ENCODE peak calls at places on chromosomes 12 and 14, in ten cellular contexts. V is thoracic aorta, C is testis, G is cardiac muscle cell, J is pancreas, B is Caco-2, T is left ventricle myocardium inferior, N is esophagus muscularis mucosa, Q is AG09309, X is fibroblast of lung. I is an unnamed sample.

GRCh38 chr12:66695130-66695529 is 16.3 kb upstream of the GRIP1 start:
- DNase-seq in V (no peak), C (no peak), G (no peak), J (peak; percentile 62), B (no peak), T (no peak), N (no peak), Q (no peak), X (no peak), I (no peak)

GRCh38 chr12:113422030-113422900 is at the start of gene SDSL:
- DNase-seq in V (peak; percentile 25), C (peak; percentile 81), G (peak; percentile 60), J (peak; percentile 83), B (peak; percentile 66), T (peak; percentile 42), N (peak; percentile 95), Q (peak; percentile 57), X (peak; percentile 88), I (peak; percentile 60)

GRCh38 chr12:20367731-20368652 is at the start of gene PDE3A:
- DNase-seq in V (no peak), C (peak; percentile 70), G (peak; percentile 78), J (peak; percentile 41), B (peak; percentile 59), T (peak; percentile 74), N (no peak), Q (peak; percentile 44), X (peak; percentile 84), I (peak; percentile 55)

GRCh38 chr12:75308279-75308678 is 21.8 kb downstream of the CAPS2 start:
- DNase-seq in V (no peak), C (no peak), G (no peak), J (no peak), B (no peak), T (no peak), N (no peak), Q (no peak), X (no peak), I (no peak)

GRCh38 chr12:57531836-57532235 is 9.2 kb downstream of the MBD6 start:
- DNase-seq in V (no peak), C (no peak), G (no peak), J (no peak), B (no peak), T (no peak), N (no peak), Q (no peak), X (no peak), I (no peak)

GRCh38 chr14:69288001-69288771 is 28.2 kb downstream of the GALNT16 start:
- DNase-seq in V (no peak), C (peak; percentile 48), G (peak; percentile 35), J (peak; percentile 25), B (no peak), T (peak; percentile 37), N (no peak), Q (peak; percentile 72), X (peak; percentile 49), I (peak; percentile 59)

GRCh38 chr12:3551386-3551785 is 60.4 kb downstream of the PRMT8 start:
- DNase-seq in V (no peak), C (peak; percentile 76), G (no peak), J (no peak), B (no peak), T (peak; percentile 72), N (peak; percentile 91), Q (no peak), X (peak; percentile 16), I (peak; percentile 43)

GRCh38 chr12:4383304-4383865 is 3.9 kb upstream of the FGF23 start:
- DNase-seq in V (no peak), C (no peak), G (peak; percentile 71), J (no peak), B (peak; percentile 56), T (no peak), N (peak; percentile 88), Q (no peak), X (no peak), I (no peak)

GRCh38 chr14:25049559-25050493 is at the start of gene STXBP6:
- DNase-seq in V (no peak), C (peak; percentile 80), G (peak; percentile 85), J (peak; percentile 84), B (peak; percentile 74), T (peak; percentile 84), N (no peak), Q (no peak), X (peak; percentile 61), I (peak; percentile 76)

GRCh38 chr12:58455146-58455545 is 465.2 kb downstream of the LRIG3 start:
- DNase-seq in V (no peak), C (no peak), G (no peak), J (no peak), B (no peak), T (no peak), N (no peak), Q (no peak), X (no peak), I (no peak)

GRCh38 chr14:70707138-70708038 is 65.7 kb downstream of the TTC9 start:
- DNase-seq in V (no peak), C (peak; percentile 64), G (no peak), J (peak; percentile 62), B (no peak), T (no peak), N (no peak), Q (peak; percentile 23), X (no peak), I (no peak)

GRCh38 chr14:37198907-37199306 is 1.2 kb downstream of the MIPOL1 start:
- DNase-seq in V (no peak), C (no peak), G (no peak), J (no peak), B (no peak), T (no peak), N (no peak), Q (no peak), X (no peak), I (no peak)
- H3K4me3 ChIP-seq in V (peak overlapping the region; percentile 76), C (no peak overlapping the region), G (peak overlapping the region; percentile 43), J (peak overlapping the region; percentile 70), B (no peak overlapping the region), T (peak overlapping the region; percentile 68), N (peak overlapping the region; percentile 63), Q (no peak overlapping the region), X (peak overlapping the region; percentile 88), I (peak overlapping the region; percentile 81)

DNA sequence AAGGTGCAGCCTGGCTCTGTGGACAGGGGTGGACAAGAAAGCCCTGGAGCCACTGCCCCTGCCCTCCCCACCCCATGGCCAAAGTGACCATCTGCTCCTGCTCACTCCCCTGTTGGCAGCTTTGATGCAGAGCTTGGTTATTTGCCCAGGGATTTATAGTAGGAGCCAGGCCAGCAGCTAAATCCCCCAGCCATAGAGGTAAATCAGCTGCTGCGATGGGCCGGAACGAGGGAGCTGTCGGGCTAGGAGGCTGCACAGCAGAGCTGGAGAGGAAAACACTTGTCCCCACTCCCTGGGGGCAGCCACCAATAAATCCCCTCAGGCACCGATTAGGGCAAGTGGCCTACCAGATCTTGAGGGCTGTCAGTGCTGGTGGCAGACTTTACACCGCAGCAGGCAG is 26.0 kb downstream of the SMUG1 start:
- DNase-seq in V (no peak), C (no peak), G (no peak), J (no peak), B (no peak), T (no peak), N (no peak), Q (no peak), X (no peak), I (no peak)
- TF ChIP-seq CTCF in V (no peak), C (no peak), G (no peak), J (no peak), B (no peak), T (no peak), N (no peak), Q (no peak), X (no peak), I (no peak)

GRCh38 chr14:91127924-91128323 is 14.1 kb downstream of the DGLUCY start:
- DNase-seq in V (no peak), C (no peak), G (no peak), J (no peak), B (no peak), T (no peak), N (no peak), Q (no peak), X (no peak), I (no peak)

GRCh38 chr14:91126761-91127160 is 12.9 kb downstream of the DGLUCY start:
- DNase-seq in V (no peak), C (no peak), G (no peak), J (no peak), B (no peak), T (no peak), N (no peak), Q (no peak), X (no peak), I (no peak)

GRCh38 chr14:91129261-91129660 is 15.4 kb downstream of the DGLUCY start:
- DNase-seq in V (no peak), C (no peak), G (no peak), J (no peak), B (no peak), T (no peak), N (no peak), Q (no peak), X (no peak), I (no peak)

GRCh38 chr14:91127411-91127810 is 13.5 kb downstream of the DGLUCY start:
- DNase-seq in V (no peak), C (peak; percentile 20), G (no peak), J (peak; percentile 55), B (peak; percentile 68), T (peak; percentile 68), N (no peak), Q (no peak), X (no peak), I (peak; percentile 84)

DNA sequence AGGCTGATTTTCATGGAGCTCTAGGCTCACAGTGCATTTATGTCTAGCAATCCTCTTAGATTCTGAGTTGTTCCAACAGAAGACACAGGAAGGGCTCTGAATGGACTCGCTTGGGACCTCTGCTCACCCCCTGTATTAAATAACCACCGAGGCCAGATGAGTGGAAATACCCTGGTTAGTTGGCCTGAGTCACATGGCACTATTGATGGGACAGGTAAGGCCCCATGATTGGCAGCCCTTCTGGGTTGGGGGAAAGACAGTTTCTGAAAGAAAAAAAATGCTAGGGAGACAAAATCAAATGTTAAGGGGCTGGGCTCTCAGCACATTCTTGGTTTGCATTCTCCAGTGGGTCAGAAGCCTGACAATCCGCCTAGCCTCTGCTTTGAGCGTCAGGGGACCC is 14.8 kb downstream of the DGLUCY start:
- DNase-seq in V (no peak), C (no peak), G (no peak), J (no peak), B (no peak), T (no peak), N (no peak), Q (no peak), X (no peak), I (no peak)
- H3K4me3 ChIP-seq in V (no peak overlapping the region), C (no peak overlapping the region), G (no peak overlapping the region), J (no peak overlapping the region), B (no peak overlapping the region), T (no peak overlapping the region), N (no peak overlapping the region), Q (no peak overlapping the region), X (no peak overlapping the region), I (no peak overlapping the region)

DNA sequence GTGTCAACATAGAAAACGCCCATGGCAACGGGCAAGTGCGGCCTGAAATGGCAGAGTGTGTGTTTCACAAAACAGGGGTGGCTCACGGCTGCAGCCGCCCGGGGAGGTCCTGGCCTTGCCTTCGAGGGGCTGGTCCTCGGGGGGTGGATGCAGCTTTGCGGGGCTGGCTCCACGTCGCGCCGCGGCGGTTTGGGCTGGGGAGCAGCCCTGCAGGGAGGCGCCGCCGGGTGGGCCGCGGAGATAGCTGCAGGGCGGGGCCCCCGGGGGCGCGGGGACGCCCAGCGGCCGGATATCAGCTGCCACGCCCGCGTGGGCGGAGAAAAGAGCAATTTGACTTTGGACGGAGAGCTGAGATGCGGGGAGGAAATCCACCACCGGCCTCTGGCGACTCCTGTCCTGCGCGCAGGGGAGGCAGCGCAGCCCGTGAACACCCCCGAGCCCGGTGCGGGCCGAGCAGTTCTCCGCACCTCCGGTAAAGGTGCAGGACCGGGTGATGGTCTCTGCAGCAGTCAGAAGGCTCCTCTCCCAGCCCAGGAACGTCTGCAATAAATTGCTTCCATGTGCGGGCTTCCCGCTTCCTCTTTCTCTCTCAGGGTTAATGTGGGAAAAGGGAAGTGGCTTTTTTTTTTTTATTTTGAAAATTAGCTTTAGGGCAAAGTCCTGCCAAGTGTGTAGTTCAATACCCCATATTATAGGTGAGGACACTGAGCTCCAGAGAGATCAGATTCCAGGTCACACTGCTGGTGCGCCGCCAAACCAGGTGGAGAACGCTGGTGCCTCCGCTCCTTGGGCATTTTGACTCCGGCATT is 110.5 kb downstream of the ARF6 start:
- DNase-seq in V (peak; percentile 60), C (peak; percentile 87), G (peak; percentile 45), J (peak; percentile 76), B (peak; percentile 90), T (peak; percentile 86), N (peak; percentile 95), Q (no peak), X (peak; percentile 59), I (peak; percentile 86)
- TF ChIP-seq CTCF in V (no peak), C (no peak), G (no peak), J (no peak), B (peak; percentile 27), T (peak; percentile 46), N (peak; percentile 26), Q (no peak), X (peak; percentile 11), I (peak; percentile 16)

I was measured in psoas muscle.